ENCODE peak calls at places on chromosomes 4 and X, in five cellular contexts. Y is hepatocyte, Z is GM23338, U is PC-3, O is neural progenitor cell. P is an unnamed sample.

GRCh38 chr4:112302320-112303274 is 5.4 kb downstream of the ALPK1 start:
- DNase-seq in Y (no peak), O (no peak), U (no peak), Z (no peak), P (no peak)

GRCh38 chr4:111717916-111718315 is 427.3 kb upstream of the FAM241A start:
- DNase-seq in Z (no peak), U (no peak), Y (no peak), O (no peak), P (peak; percentile 6)

GRCh38 chr4:137274404-137274803 is 257.9 kb downstream of the PCDH18 start:
- DNase-seq in Y (peak; percentile 6), Z (no peak), U (no peak), O (no peak), P (peak; percentile 42)

GRCh38 chrX:134173541-134174272 is 63.3 kb upstream of the CCDC160 start:
- DNase-seq in U (no peak), Z (peak; percentile 79), O (peak; percentile 77), Y (no peak), P (no peak)

GRCh38 chr4:99816611-99817309 is at the start of gene DAPP1:
- DNase-seq in O (no peak), U (peak; percentile 89), Z (no peak), Y (peak; percentile 19), P (no peak)

GRCh38 chr4:141645611-141646340 is 9.4 kb downstream of the IL15 start:
- DNase-seq in Y (no peak), U (peak; percentile 59), Z (no peak), O (no peak), P (peak; percentile 95)

GRCh38 chrX:39199429-39199828 is 398.2 kb downstream of the MID1IP1 start:
- DNase-seq in Y (no peak), O (no peak), U (peak; percentile 35), Z (no peak), P (no peak)

GRCh38 chrX:38664285-38664684 is 102.9 kb downstream of the TSPAN7 start:
- DNase-seq in Z (peak; percentile 49), U (peak; percentile 56), O (peak; percentile 58), Y (peak; percentile 65), P (peak; percentile 55)

GRCh38 chrX:46796574-46797191 is 37.8 kb upstream of the SLC9A7 start:
- DNase-seq in Z (peak; percentile 69), O (peak; percentile 76), U (peak; percentile 86), Y (peak; percentile 72), P (peak; percentile 72)

GRCh38 chr4:60847614-60848013 is 352.5 kb upstream of the ADGRL3 start:
- DNase-seq in O (no peak), Y (peak; percentile 5), U (no peak), Z (peak; percentile 34), P (no peak)

GRCh38 chr4:140952709-140953108 is 180.6 kb downstream of the RNF150 start:
- DNase-seq in Z (no peak), U (peak; percentile 41), O (no peak), Y (no peak), P (peak; percentile 67)

GRCh38 chrX:68060506-68061205 is 372.6 kb downstream of the OPHN1 start:
- DNase-seq in O (no peak), Y (no peak), Z (peak; percentile 31), U (no peak), P (no peak)

GRCh38 chr4:53557601-53558000 is 33.7 kb downstream of the LNX1 start:
- DNase-seq in U (no peak), O (no peak), Z (no peak), Y (no peak), P (peak; percentile 52)

GRCh38 chrX:29662759-29663503 is 552.4 kb upstream of the MAGEB2 start:
- DNase-seq in Y (peak; percentile 48), Z (no peak), U (peak; percentile 95), O (no peak), P (peak; percentile 92)

GRCh38 chr4:114036864-114037263 is 57.4 kb upstream of the ARSJ start:
- DNase-seq in Z (no peak), U (no peak), O (no peak), Y (no peak), P (no peak)

GRCh38 chr4:185205697-185206342 is 2.0 kb upstream of the CFAP97 start:
- DNase-seq in Y (no peak), U (no peak), Z (no peak), O (no peak), P (no peak)

GRCh38 chr4:15233626-15234025 is 194.2 kb upstream of the C1QTNF7 start:
- DNase-seq in U (no peak), O (no peak), Y (no peak), Z (no peak), P (no peak)

GRCh38 chr4:168619266-168619631 is 122.4 kb downstream of the PALLD start:
- DNase-seq in O (no peak), U (peak; percentile 34), Z (no peak), Y (no peak), P (no peak)

GRCh38 chr4:56086561-56086960 is 137.8 kb downstream of the CEP135 start:
- DNase-seq in U (no peak), O (no peak), Z (no peak), Y (no peak), P (no peak)

GRCh38 chr4:15917297-15917696 is 21.2 kb downstream of the FGFBP1 start:
- DNase-seq in Y (no peak), O (no peak), Z (no peak), U (no peak), P (peak; percentile 58)

GRCh38 chr4:169619518-169619957 is 840 bp upstream of the CLCN3 start:
- DNase-seq in Z (peak; percentile 69), Y (peak; percentile 82), O (peak; percentile 44), U (peak; percentile 72), P (peak; percentile 77)

GRCh38 chr4:164197556-164197955 is 556.4 kb upstream of the SMIM31 start:
- DNase-seq in O (no peak), U (no peak), Z (no peak), Y (no peak), P (no peak)

GRCh38 chr4:21885770-21886169 is 62.8 kb downstream of the KCNIP4 start:
- DNase-seq in Z (no peak), Y (no peak), U (no peak), O (no peak), P (peak; percentile 50)

GRCh38 chr4:52950226-52950625 is 88.1 kb downstream of the RASL11B start:
- DNase-seq in O (no peak), U (no peak), Z (peak; percentile 53), Y (no peak), P (no peak)

GRCh38 chr4:152535236-152535902 is 523 bp downstream of the FBXW7 start:
- DNase-seq in Y (peak; percentile 42), Z (peak; percentile 39), O (peak; percentile 55), U (no peak), P (peak; percentile 45)

GRCh38 chr4:140374130-140374477 is 658 bp downstream of the SCOC start:
- DNase-seq in Z (no peak), Y (no peak), U (peak; percentile 34), O (no peak), P (no peak)

GRCh38 chr4:73822812-73823480 is 13.5 kb upstream of the CXCL6 start:
- DNase-seq in Y (no peak), O (no peak), U (no peak), Z (no peak), P (no peak)

GRCh38 chr4:71841336-71841735 is 57.5 kb upstream of the GC start:
- DNase-seq in U (peak; percentile 27), Y (no peak), Z (no peak), O (no peak), P (no peak)

GRCh38 chrX:153981771-153982533 is 9.4 kb downstream of the TMEM187 start:
- DNase-seq in Y (no peak), O (no peak), Z (no peak), U (no peak), P (no peak)

GRCh38 chr4:135739354-135739753 is 1537.8 kb upstream of the PABPC4L start:
- DNase-seq in Y (no peak), Z (no peak), U (peak; percentile 51), O (no peak), P (no peak)

GRCh38 chr4:7705602-7706001 is 234.1 kb downstream of the AFAP1 start:
- DNase-seq in O (no peak), Z (no peak), U (no peak), Y (no peak), P (no peak)
- TF ChIP-seq EZH2phosphoT487 in O (no peak), Z (no peak), U (no peak), Y (no peak), P (no peak)

GRCh38 chr4:85672116-85672515 is 197.2 kb downstream of the ARHGAP24 start:
- DNase-seq in U (no peak), Y (no peak), O (no peak), Z (no peak), P (peak; percentile 5)

GRCh38 chr4:85677286-85677685 is 202.3 kb downstream of the ARHGAP24 start:
- DNase-seq in O (no peak), Z (no peak), U (no peak), Y (no peak), P (peak; percentile 13)

GRCh38 chr4:85669992-85670548 is 195.1 kb downstream of the ARHGAP24 start:
- DNase-seq in U (no peak), Z (no peak), O (no peak), Y (no peak), P (no peak)

GRCh38 chr4:85672959-85673358 is 198.0 kb downstream of the ARHGAP24 start:
- DNase-seq in O (no peak), Z (no peak), U (no peak), Y (no peak), P (no peak)

GRCh38 chr4:85673540-85673939 is 198.6 kb downstream of the ARHGAP24 start:
- DNase-seq in U (no peak), Z (no peak), O (no peak), Y (no peak), P (no peak)
- TF ChIP-seq EZH2phosphoT487 in U (no peak), Z (no peak), O (no peak), Y (no peak), P (no peak)

GRCh38 chr4:25834411-25835107 is 28.2 kb downstream of the SEL1L3 start:
- DNase-seq in U (no peak), Z (no peak), O (no peak), Y (no peak), P (no peak)
- TF ChIP-seq EZH2phosphoT487 in U (no peak), Z (no peak), O (no peak), Y (no peak), P (no peak)

GRCh38 chrX:120015145-120016067 is 62.1 kb downstream of the RHOXF2B start:
- DNase-seq in O (peak; percentile 40), Y (peak; percentile 18), Z (peak; percentile 52), U (no peak), P (peak; percentile 20)
- TF ChIP-seq EZH2phosphoT487 in O (no peak), Y (no peak), Z (no peak), U (no peak), P (no peak)

GRCh38 chr4:109163493-109163892 is 139.0 kb downstream of the COL25A1 start:
- DNase-seq in Y (no peak), U (no peak), Z (no peak), O (no peak), P (no peak)

GRCh38 chr4:109164011-109164410 is 138.4 kb downstream of the COL25A1 start:
- DNase-seq in Y (peak; percentile 16), Z (peak; percentile 54), O (peak; percentile 76), U (no peak), P (peak; percentile 31)

GRCh38 chr4:109157205-109157604 is 145.3 kb downstream of the COL25A1 start:
- DNase-seq in U (no peak), Z (no peak), Y (no peak), O (no peak), P (no peak)

GRCh38 chr4:109162759-109163158 is 139.7 kb downstream of the COL25A1 start:
- DNase-seq in O (no peak), Z (no peak), U (no peak), Y (no peak), P (no peak)

DNA sequence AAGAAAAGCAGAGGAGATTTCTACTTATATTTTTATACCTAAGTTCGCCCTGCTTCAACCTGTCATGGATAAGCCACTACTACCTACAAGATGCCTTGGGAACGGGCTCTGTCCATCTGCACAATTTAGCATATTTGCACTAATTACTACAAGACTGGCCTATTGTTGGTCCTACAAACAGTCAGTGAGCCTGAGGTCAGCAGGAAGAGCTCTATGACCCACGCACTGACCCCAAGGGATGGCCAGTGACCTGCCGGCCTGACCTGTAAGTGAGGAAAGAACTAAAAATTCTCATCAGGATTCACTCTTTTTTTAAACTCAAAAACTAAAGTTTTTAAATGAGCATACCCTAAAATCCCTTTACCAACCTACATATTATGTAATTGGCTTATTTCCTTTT is 142.0 kb downstream of the COL25A1 start:
- DNase-seq in Z (no peak), Y (no peak), U (no peak), O (peak; percentile 53), P (no peak)
- TF ChIP-seq EZH2phosphoT487 in Z (no peak), Y (no peak), U (no peak), O (no peak), P (no peak)

P was measured in GM23248.